ENCODE peak calls at places on chromosomes 13 and 19, in seven cellular contexts. C is IMR-90, B is A549, Z is HCT116, G is heart left ventricle, U is upper lobe of left lung, W is spleen. R is an unnamed sample. For H3K4me1, the result is how much of the 10 kb centered on the place peaks cover.

GRCh38 chr19:32890841-32891240 is 21.3 kb upstream of the SLC7A9 start:
- DNase-seq in W (no peak), G (no peak), C (no peak), B (no peak), U (peak), Z (no peak), R (no peak)

GRCh38 chr13:99614465-99614885 is 113.2 kb downstream of the TM9SF2 start:
- DNase-seq in Z (no peak), C (no peak), W (no peak), G (no peak), U (no peak), B (peak), R (no peak)

GRCh38 chr13:65597839-65598818 is 1632.0 kb downstream of the PCDH9 start:
- DNase-seq in B (peak), U (no peak), W (no peak), Z (no peak), C (peak), G (no peak), R (no peak)

GRCh38 chr19:51103811-51104470 is 4.3 kb downstream of the CTU1 start:
- DNase-seq in C (no peak), G (no peak), B (no peak), W (no peak), Z (no peak), U (peak), R (no peak)

GRCh38 chr19:30144794-30145193 is 202.8 kb downstream of the URI1 start:
- DNase-seq in U (no peak), B (no peak), Z (no peak), W (no peak), C (no peak), G (no peak), R (no peak)

GRCh38 chr13:114285166-114285808 is 3.9 kb downstream of the UPF3A start:
- DNase-seq in U (no peak), W (peak), C (peak), Z (no peak), G (no peak), B (no peak), R (no peak)

GRCh38 chr13:39273953-39274352 is 235.7 kb downstream of the NHLRC3 start:
- DNase-seq in W (no peak), C (no peak), Z (no peak), B (peak), U (no peak), G (no peak), R (no peak)

GRCh38 chr19:16899566-16900075 is 10.8 kb downstream of the F2RL3 start:
- DNase-seq in Z (peak), W (peak), G (no peak), B (peak), U (peak), C (no peak), R (no peak)

GRCh38 chr13:70107498-70108271 is at the start of gene ATXN8OS:
- DNase-seq in Z (no peak), C (no peak), G (no peak), B (no peak), W (peak), U (peak), R (no peak)

GRCh38 chr19:15426485-15427349 is 7.9 kb upstream of the AKAP8L start:
- DNase-seq in G (no peak), W (no peak), Z (no peak), U (peak), B (peak), C (no peak), R (no peak)

GRCh38 chr19:20662421-20663105 is 1.2 kb upstream of the ZNF626 start:
- DNase-seq in B (no peak), U (peak), W (no peak), G (no peak), C (no peak), Z (no peak), R (no peak)

GRCh38 chr19:20664917-20665781 is 3.8 kb upstream of the ZNF626 start:
- DNase-seq in U (no peak), Z (no peak), G (peak), B (no peak), W (no peak), C (no peak), R (no peak)

GRCh38 chr19:20667281-20667680 is 5.9 kb upstream of the ZNF626 start:
- DNase-seq in Z (no peak), W (no peak), B (no peak), C (no peak), U (no peak), G (no peak), R (no peak)

GRCh38 chr19:20660473-20660872 is 898 bp downstream of the ZNF626 start:
- DNase-seq in B (no peak), U (no peak), G (no peak), Z (no peak), C (no peak), W (no peak), R (no peak)

GRCh38 chr19:20661150-20661819 is at the start of gene ZNF626:
- DNase-seq in W (peak), C (peak), U (peak), Z (no peak), B (no peak), G (peak), R (peak)
- TF ChIP-seq POLR2A in W (no peak), C (peak), U (peak), Z (no peak), B (no peak), G (no peak), R (peak)

GRCh38 chr19:5973376-5973775 is 4.6 kb downstream of the RANBP3 start:
- DNase-seq in G (no peak), B (no peak), C (no peak), W (no peak), Z (no peak), U (no peak), R (no peak)

GRCh38 chr19:5969476-5969875 is 8.5 kb downstream of the RANBP3 start:
- DNase-seq in U (no peak), B (no peak), W (no peak), Z (no peak), C (no peak), G (no peak), R (no peak)

GRCh38 chr19:5973867-5974635 is 3.9 kb downstream of the RANBP3 start:
- DNase-seq in B (no peak), Z (no peak), C (no peak), W (peak), U (no peak), G (no peak), R (no peak)

GRCh38 chr19:5972355-5972731 is 5.6 kb downstream of the RANBP3 start:
- DNase-seq in G (no peak), U (no peak), W (no peak), Z (no peak), B (no peak), C (no peak), R (no peak)

DNA sequence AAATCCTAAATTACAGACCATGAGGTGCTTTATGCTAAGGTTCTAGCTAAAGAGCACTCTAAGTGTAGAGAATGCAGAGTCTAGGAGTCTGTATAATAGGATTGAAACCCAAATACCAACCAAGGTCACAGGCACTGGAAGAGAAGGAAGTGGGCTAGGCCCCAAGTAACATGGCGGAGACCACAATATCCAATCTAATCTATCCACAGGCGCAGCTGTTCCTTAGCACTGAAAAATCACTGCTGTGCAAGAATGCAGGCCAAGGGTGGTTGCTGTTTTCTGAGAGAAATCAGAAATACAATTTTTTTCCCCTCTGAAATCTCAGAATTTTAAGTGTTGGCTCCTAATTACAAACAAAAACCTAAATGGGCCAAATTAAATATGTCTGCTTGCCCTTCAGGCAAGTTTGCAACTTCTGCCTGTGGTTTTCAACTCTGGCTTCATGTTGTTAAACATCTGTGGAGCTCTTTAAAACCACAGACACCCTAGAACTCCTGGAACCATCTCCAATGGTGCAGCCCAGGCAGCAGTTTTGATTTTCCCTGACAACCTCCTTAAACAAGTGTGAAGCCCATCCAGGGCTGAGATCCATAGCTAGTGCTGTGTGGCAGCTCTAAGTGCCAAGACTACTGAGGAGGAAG is 6.1 kb downstream of the RANBP3 start:
- DNase-seq in G (no peak), U (no peak), C (no peak), Z (no peak), B (no peak), W (no peak), R (no peak)
- H3K4me1 ChIP-seq in G (half or more), U (half or more), C (under half), Z (under half), B (under half), W (half or more), R (under half)

GRCh38 chr13:42876810-42877550 is 95.6 kb downstream of the FAM216B start:
- DNase-seq in C (peak), B (no peak), U (no peak), W (no peak), Z (no peak), G (no peak), R (no peak)
- H3K27ac ChIP-seq in C (no peak), B (no peak), U (no peak), W (no peak), Z (no peak), G (no peak), R (no peak)

GRCh38 chr19:49119411-49120324 is at the start of gene PPFIA3:
- DNase-seq in B (peak), Z (no peak), U (peak), W (peak), C (peak), G (peak), R (no peak)

GRCh38 chr19:49120325-49120683 is 960 bp downstream of the PPFIA3 start:
- DNase-seq in C (no peak), B (no peak), Z (no peak), W (no peak), U (no peak), G (no peak), R (no peak)

GRCh38 chr19:49117677-49118564 is 1.0 kb downstream of the C19orf73 start:
- DNase-seq in U (peak), W (no peak), Z (no peak), G (no peak), B (no peak), C (no peak), R (no peak)

GRCh38 chr19:49120868-49121267 is 1.5 kb downstream of the PPFIA3 start:
- DNase-seq in G (no peak), U (no peak), B (no peak), Z (no peak), W (no peak), C (no peak), R (no peak)

GRCh38 chr19:49118565-49119410 is at the start of gene C19orf73:
- DNase-seq in B (peak), C (peak), G (peak), U (peak), W (peak), Z (peak), R (peak)
- TF ChIP-seq POLR2A in B (peak), C (peak), G (no peak), U (peak), W (peak), Z (peak), R (peak)

GRCh38 chr19:38660724-38661123 is 13.3 kb downstream of the ACTN4 start:
- DNase-seq in B (no peak), G (no peak), W (no peak), C (no peak), Z (no peak), U (no peak), R (no peak)
- H3K4me1 ChIP-seq in B (half or more), G (half or more), W (half or more), C (half or more), Z (half or more), U (half or more), R (half or more)

GRCh38 chr13:46913757-46914156 is 16.9 kb upstream of the HTR2A start:
- DNase-seq in U (no peak), G (no peak), W (no peak), C (no peak), Z (no peak), B (no peak), R (no peak)
- H3K27ac ChIP-seq in U (no peak), G (no peak), W (no peak), C (no peak), Z (no peak), B (no peak), R (no peak)

GRCh38 chr13:30108216-30108912 is 199.0 kb downstream of the KATNAL1 start:
- DNase-seq in G (no peak), U (no peak), Z (no peak), C (no peak), W (no peak), B (no peak), R (no peak)
- TF ChIP-seq POLR2A in G (no peak), U (peak), Z (no peak), C (no peak), W (no peak), B (no peak), R (no peak)

DNA sequence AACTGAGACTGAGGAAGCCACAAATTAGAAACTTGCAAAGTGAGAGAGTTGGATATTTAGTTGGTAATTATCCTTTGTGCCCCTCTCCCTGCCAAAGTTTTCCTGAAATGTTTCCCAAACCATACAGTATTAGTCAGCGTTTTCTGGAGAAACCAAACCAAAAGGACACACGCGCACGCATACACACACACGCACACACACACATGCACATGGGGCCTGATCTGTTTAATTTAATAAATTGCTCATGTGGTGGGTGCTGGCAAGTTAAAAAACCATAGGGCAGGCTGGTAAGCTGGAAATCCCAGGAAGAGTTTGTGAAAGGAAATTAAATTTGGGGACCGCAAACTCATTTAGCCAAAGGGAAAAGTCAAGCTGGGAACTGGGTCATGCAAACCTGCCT is 11.7 kb upstream of the CYSLTR2 start:
- DNase-seq in B (no peak), U (no peak), G (no peak), Z (no peak), C (no peak), W (no peak), R (no peak)
- H3K4me1 ChIP-seq in B (under half), U (under half), G (under half), Z (under half), C (under half), W (under half), R (under half)

R was measured in esophagus squamous epithelium.